ENCODE peak calls at places on chromosomes 5 and 9, in five cellular contexts. D, A, Q, Y and K are unnamed samples.

GRCh38 chr9:15935661-15936315 is 382.9 kb downstream of the CCDC171 start:
- DNase-seq in D (no peak), A (no peak), Q (no peak), Y (no peak), K (no peak)

GRCh38 chr5:145825751-145826180 is 9.4 kb downstream of the PRELID2 start:
- DNase-seq in D (no peak), A (peak), Q (no peak), Y (peak), K (no peak)

GRCh38 chr5:122882836-122883235 is 37.4 kb downstream of the SNX24 start:
- DNase-seq in D (no peak), A (no peak), Q (no peak), Y (peak), K (peak)

GRCh38 chr9:119365291-119366027 is 3.8 kb downstream of the BRINP1 start:
- DNase-seq in D (no peak), A (peak), Q (no peak), Y (peak), K (no peak)

GRCh38 chr5:150192462-150192861 is 2.6 kb downstream of the SLC6A7 start:
- DNase-seq in D (no peak), A (no peak), Q (no peak), Y (no peak), K (no peak)

GRCh38 chr9:74275872-74276508 is 221.1 kb upstream of the RORB start:
- DNase-seq in D (no peak), A (no peak), Q (no peak), Y (no peak), K (no peak)

GRCh38 chr5:58759745-58760144 is 176.9 kb downstream of the RAB3C start:
- DNase-seq in D (no peak), A (no peak), Q (no peak), Y (no peak), K (no peak)

GRCh38 chr9:101478906-101479305 is 43.3 kb upstream of the ALDOB start:
- DNase-seq in D (no peak), A (no peak), Q (no peak), Y (peak), K (no peak)

GRCh38 chr5:140634103-140634502 is 1.1 kb upstream of the CD14 start:
- DNase-seq in D (no peak), A (no peak), Q (no peak), Y (no peak), K (no peak)

GRCh38 chr9:101387871-101388506 is 3.2 kb upstream of the BAAT start:
- DNase-seq in D (no peak), A (peak), Q (no peak), Y (peak), K (no peak)

GRCh38 chr9:33202552-33203300 is 35.6 kb upstream of the B4GALT1 start:
- DNase-seq in D (no peak), A (no peak), Q (no peak), Y (no peak), K (peak)

GRCh38 chr5:141475625-141476131 is at the start of gene PCDHGC3:
- DNase-seq in D (peak), A (peak), Q (no peak), Y (peak), K (peak)

GRCh38 chr9:113526841-113527240 is 63.3 kb downstream of the RGS3 start:
- DNase-seq in D (no peak), A (no peak), Q (no peak), Y (no peak), K (no peak)

GRCh38 chr9:136021891-136022681 is 60.9 kb upstream of the UBAC1 start:
- DNase-seq in D (no peak), A (no peak), Q (no peak), Y (no peak), K (no peak)

GRCh38 chr5:158154226-158155005 is 295.5 kb upstream of the CLINT1 start:
- DNase-seq in D (peak), A (no peak), Q (no peak), Y (peak), K (no peak)

GRCh38 chr9:78813602-78814180 is 516.8 kb downstream of the PSAT1 start:
- DNase-seq in D (no peak), A (no peak), Q (no peak), Y (no peak), K (no peak)

GRCh38 chr5:43602818-43603534 is at the start of gene NNT:
- DNase-seq in D (no peak), A (peak), Q (peak), Y (peak), K (peak)

GRCh38 chr9:72131206-72131605 is 18.0 kb upstream of the GDA start:
- DNase-seq in D (no peak), A (no peak), Q (no peak), Y (no peak), K (no peak)

GRCh38 chr9:37942616-37943328 is 38.8 kb upstream of the SLC25A51 start:
- DNase-seq in D (no peak), A (no peak), Q (no peak), Y (peak), K (no peak)

GRCh38 chr5:148826082-148826971 is at the start of gene ADRB2:
- DNase-seq in D (peak), A (peak), Q (peak), Y (peak), K (peak)

GRCh38 chr5:55232985-55233928 is at the start of gene CCNO:
- DNase-seq in D (no peak), A (peak), Q (peak), Y (peak), K (peak)

GRCh38 chr9:126982215-126983002 is 67.8 kb downstream of the RALGPS1 start:
- DNase-seq in D (no peak), A (no peak), Q (no peak), Y (no peak), K (no peak)

GRCh38 chr9:91234523-91234922 is 127.2 kb downstream of the AUH start:
- DNase-seq in D (no peak), A (no peak), Q (no peak), Y (no peak), K (no peak)

GRCh38 chr5:56190500-56190899 is 42.6 kb downstream of the ANKRD55 start:
- DNase-seq in D (no peak), A (no peak), Q (no peak), Y (peak), K (peak)

GRCh38 chr5:60487466-60487865 is 212.5 kb downstream of the DEPDC1B start:
- DNase-seq in D (no peak), A (no peak), Q (no peak), Y (no peak), K (no peak)

GRCh38 chr5:134143431-134143830 is 28.9 kb downstream of the TCF7 start:
- DNase-seq in D (no peak), A (no peak), Q (no peak), Y (no peak), K (no peak)

GRCh38 chr5:75412111-75412990 is 75.3 kb downstream of the HMGCR start:
- DNase-seq in D (peak), A (no peak), Q (no peak), Y (peak), K (no peak)